ENCODE peak calls at places on chromosome 14, in six cellular contexts. M is RWPE2, D is choroid plexus epithelial cell, R is prostate gland, G is GM23248, Q is breast epithelium. V is an unnamed sample.

GRCh38 chr14:22981090-22982012 is 1.0 kb downstream of the AJUBA start:
- DNase-seq in D (no peak), M (peak), G (peak), Q (no peak), R (no peak), V (no peak)

GRCh38 chr14:92481811-92482559 is 31.6 kb upstream of the RIN3 start:
- DNase-seq in R (no peak), Q (peak), D (no peak), M (peak), G (no peak), V (no peak)

GRCh38 chr14:89000007-89000942 is 175.8 kb downstream of the TTC8 start:
- DNase-seq in Q (no peak), G (peak), D (peak), R (no peak), M (peak), V (no peak)

GRCh38 chr14:54252072-54252730 is 144.6 kb upstream of the CDKN3 start:
- DNase-seq in D (peak), G (peak), Q (peak), R (no peak), M (peak), V (no peak)

GRCh38 chr14:71371711-71372396 is 464.6 kb downstream of the PCNX1 start:
- DNase-seq in Q (no peak), M (no peak), G (peak), D (peak), R (no peak), V (no peak)

GRCh38 chr14:21525571-21525970 is 575 bp downstream of the SALL2 start:
- DNase-seq in G (peak), R (no peak), M (no peak), Q (no peak), D (peak), V (no peak)

GRCh38 chr14:31941487-31941886 is 135.6 kb upstream of the ARHGAP5 start:
- DNase-seq in D (no peak), Q (no peak), M (no peak), G (no peak), R (no peak), V (no peak)

GRCh38 chr14:76752744-76753143 is 8.5 kb upstream of the VASH1 start:
- DNase-seq in R (no peak), Q (no peak), M (no peak), D (no peak), G (no peak), V (no peak)

GRCh38 chr14:71497645-71498086 is 434.6 kb upstream of the RGS6 start:
- DNase-seq in R (no peak), Q (no peak), D (peak), M (no peak), G (peak), V (no peak)

GRCh38 chr14:100873083-100873482 is 30.4 kb downstream of the RTL1 start:
- DNase-seq in G (peak), Q (no peak), M (peak), R (no peak), D (no peak), V (no peak)

GRCh38 chr14:47539065-47539464 is 136.3 kb downstream of the MDGA2 start:
- DNase-seq in M (no peak), R (no peak), D (peak), Q (no peak), G (no peak), V (no peak)

GRCh38 chr14:24941719-24942118 is 108.2 kb downstream of the STXBP6 start:
- DNase-seq in M (no peak), G (no peak), R (peak), D (no peak), Q (no peak), V (no peak)

GRCh38 chr14:59032821-59033220 is 155.6 kb upstream of the DAAM1 start:
- DNase-seq in D (no peak), Q (no peak), G (no peak), R (no peak), M (no peak), V (no peak)

GRCh38 chr14:97178781-97179180 is 381.6 kb downstream of the VRK1 start:
- DNase-seq in G (peak), M (no peak), D (no peak), R (no peak), Q (no peak), V (no peak)

GRCh38 chr14:69316449-69317391 is 56.8 kb downstream of the GALNT16 start:
- DNase-seq in Q (peak), G (peak), R (no peak), M (peak), D (peak), V (peak)

GRCh38 chr14:20428010-20428365 is 8.0 kb downstream of the KLHL33 start:
- DNase-seq in G (no peak), M (no peak), Q (no peak), D (no peak), R (no peak), V (no peak)

V was measured in lower leg skin.